ENCODE peak calls at places on chromosomes 5 and 9, in four cellular contexts. One of them, this sample, is unnamed.

GRCh38 chr5:173923236-173924104 is 35.3 kb downstream of the CPEB4 start:
- DNase-seq in lower leg skin: no peak
- DNase-seq in GM03348: no peak
- DNase-seq in ovary: no peak
- DNase-seq in this sample: no peak

GRCh38 chr5:169350759-169351240 is 49.9 kb upstream of the SLIT3 start:
- DNase-seq in lower leg skin: no peak
- DNase-seq in GM03348: peak
- DNase-seq in ovary: no peak
- DNase-seq in this sample: peak

GRCh38 chr9:127707766-127708165 is 978 bp downstream of the CFAP157 start:
- DNase-seq in ovary: no peak
- DNase-seq in GM03348: no peak
- DNase-seq in lower leg skin: no peak
- DNase-seq in this sample: no peak

GRCh38 chr9:110089681-110090370 is 118.1 kb downstream of the C9orf152 start:
- DNase-seq in lower leg skin: no peak
- DNase-seq in ovary: no peak
- DNase-seq in GM03348: no peak
- DNase-seq in this sample: no peak

GRCh38 chr9:38176256-38176655 is 107.2 kb upstream of the SHB start:
- DNase-seq in ovary: no peak
- DNase-seq in lower leg skin: no peak
- DNase-seq in GM03348: no peak
- DNase-seq in this sample: no peak

GRCh38 chr5:73135429-73136276 is 15.3 kb downstream of the TMEM171 start:
- DNase-seq in lower leg skin: peak
- DNase-seq in GM03348: peak
- DNase-seq in ovary: no peak
- DNase-seq in this sample: peak

GRCh38 chr9:32304495-32304894 is 79.9 kb upstream of the ACO1 start:
- DNase-seq in ovary: no peak
- DNase-seq in GM03348: no peak
- DNase-seq in lower leg skin: no peak
- DNase-seq in this sample: no peak

GRCh38 chr9:127196826-127197145 is 67.8 kb upstream of the GARNL3 start:
- DNase-seq in ovary: no peak
- DNase-seq in lower leg skin: no peak
- DNase-seq in GM03348: no peak
- DNase-seq in this sample: no peak

GRCh38 chr5:85843535-85843934 is 774.2 kb upstream of the COX7C start:
- DNase-seq in lower leg skin: no peak
- DNase-seq in ovary: no peak
- DNase-seq in GM03348: no peak
- DNase-seq in this sample: no peak

GRCh38 chr5:42143361-42143760 is 218.3 kb downstream of the FBXO4 start:
- DNase-seq in ovary: no peak
- DNase-seq in GM03348: no peak
- DNase-seq in lower leg skin: no peak
- DNase-seq in this sample: no peak

GRCh38 chr5:172833372-172833690 is 720 bp upstream of the ERGIC1 start:
- DNase-seq in lower leg skin: no peak
- DNase-seq in GM03348: no peak
- DNase-seq in ovary: no peak
- DNase-seq in this sample: no peak

GRCh38 chr5:37837101-37838032 is 2.5 kb downstream of the GDNF start:
- DNase-seq in lower leg skin: peak
- DNase-seq in ovary: peak
- DNase-seq in GM03348: peak
- DNase-seq in this sample: peak

GRCh38 chr9:120528834-120529233 is 51.1 kb downstream of the CDK5RAP2 start:
- DNase-seq in lower leg skin: no peak
- DNase-seq in GM03348: no peak
- DNase-seq in ovary: no peak
- DNase-seq in this sample: no peak

GRCh38 chr5:117881426-117882230 is 1106.7 kb downstream of the DTWD2 start:
- DNase-seq in ovary: no peak
- DNase-seq in lower leg skin: no peak
- DNase-seq in GM03348: no peak
- DNase-seq in this sample: no peak

This sample was measured in HCEC 1CT.